ENCODE peak calls at places on chromosome 1, in five cellular contexts. G is CD4-positive, CD25-positive, alpha-beta regulatory T cell; U is esophagus muscularis mucosa; Z is heart left ventricle; A is psoas muscle. I is an unnamed sample. For H3K36me3, the result is how much of the 10 kb centered on the place peaks cover.

GRCh38 chr1:94676686-94677085 is 135.1 kb upstream of the F3 start:
- DNase-seq in G (no peak), U (no peak), Z (no peak), A (no peak), I (no peak)

GRCh38 chr1:153649867-153650235 is 8.7 kb upstream of the SNAPIN start:
- DNase-seq in G (no peak), U (no peak), Z (peak), A (peak), I (no peak)

GRCh38 chr1:82401116-82401515 is 600.4 kb downstream of the ADGRL2 start:
- DNase-seq in G (no peak), U (no peak), Z (no peak), A (no peak), I (no peak)

GRCh38 chr1:236471653-236472052 is 52.1 kb upstream of the LGALS8 start:
- DNase-seq in G (no peak), U (no peak), Z (no peak), A (no peak), I (no peak)

GRCh38 chr1:145720556-145720877 is 1.2 kb downstream of the CD160 start:
- DNase-seq in G (no peak), U (no peak), Z (no peak), A (no peak), I (no peak)

GRCh38 chr1:211309617-211310016 is 17.0 kb upstream of the TRAF5 start:
- DNase-seq in G (no peak), U (no peak), Z (no peak), A (no peak), I (no peak)

GRCh38 chr1:14345925-14346550 is 252.4 kb upstream of the KAZN start:
- DNase-seq in G (no peak), U (no peak), Z (no peak), A (no peak), I (no peak)

GRCh38 chr1:32071758-32072621 is 749 bp upstream of the TMEM39B start:
- DNase-seq in G (no peak), U (no peak), Z (no peak), A (no peak), I (no peak)

GRCh38 chr1:171912509-171913185 is 71.3 kb downstream of the DNM3 start:
- DNase-seq in G (no peak), U (no peak), Z (no peak), A (no peak), I (no peak)

GRCh38 chr1:62492521-62492920 is 55.7 kb downstream of the USP1 start:
- DNase-seq in G (no peak), U (no peak), Z (no peak), A (no peak), I (no peak)

GRCh38 chr1:155971910-155972809 is 6.2 kb downstream of the ARHGEF2 start:
- DNase-seq in G (no peak), U (no peak), Z (no peak), A (no peak), I (no peak)

GRCh38 chr1:20626098-20626427 is 7.2 kb upstream of the PINK1 start:
- DNase-seq in G (no peak), U (no peak), Z (no peak), A (no peak), I (no peak)

GRCh38 chr1:172893146-172893841 is 157.4 kb downstream of the TNFSF18 start:
- DNase-seq in G (no peak), U (no peak), Z (peak), A (no peak), I (no peak)

GRCh38 chr1:58816747-58817221 is 32.9 kb upstream of the JUN start:
- DNase-seq in G (no peak), U (no peak), Z (no peak), A (no peak), I (no peak)

GRCh38 chr1:42168798-42169197 is 4.3 kb upstream of the GUCA2A start:
- DNase-seq in G (no peak), U (no peak), Z (no peak), A (no peak), I (no peak)

GRCh38 chr1:51189421-51190073 is 46.5 kb upstream of the RNF11 start:
- DNase-seq in G (peak), U (no peak), Z (no peak), A (no peak), I (no peak)

GRCh38 chr1:119006406-119007279 is 18.5 kb upstream of the TBX15 start:
- DNase-seq in G (no peak), U (no peak), Z (no peak), A (no peak), I (no peak)

GRCh38 chr1:162315673-162316072 is 61.0 kb downstream of the SPATA46 start:
- DNase-seq in G (no peak), U (no peak), Z (no peak), A (no peak), I (no peak)

GRCh38 chr1:66253330-66253921 is 280.5 kb upstream of the SGIP1 start:
- DNase-seq in G (no peak), U (no peak), Z (no peak), A (no peak), I (no peak)

GRCh38 chr1:3251099-3251809 is 182.3 kb downstream of the PRDM16 start:
- DNase-seq in G (no peak), U (no peak), Z (no peak), A (no peak), I (no peak)

GRCh38 chr1:147851149-147851548 is 51.4 kb upstream of the GJA8 start:
- DNase-seq in G (no peak), U (no peak), Z (no peak), A (no peak), I (no peak)

GRCh38 chr1:181099152-181100014 is 10.9 kb downstream of the IER5 start:
- DNase-seq in G (no peak), U (no peak), Z (no peak), A (no peak), I (no peak)

GRCh38 chr1:207892764-207893163 is 18.2 kb downstream of the CD34 start:
- DNase-seq in G (no peak), U (no peak), Z (no peak), A (no peak), I (no peak)

GRCh38 chr1:233569636-233570035 is 44.3 kb upstream of the KCNK1 start:
- DNase-seq in G (no peak), U (no peak), Z (no peak), A (no peak), I (no peak)

GRCh38 chr1:21853130-21853424 is 41.0 kb downstream of the LDLRAD2 start:
- DNase-seq in G (no peak), U (no peak), Z (no peak), A (no peak), I (no peak)
- H3K36me3 ChIP-seq in G (under half), U (half or more), Z (under half), A (under half), I (half or more)

DNA sequence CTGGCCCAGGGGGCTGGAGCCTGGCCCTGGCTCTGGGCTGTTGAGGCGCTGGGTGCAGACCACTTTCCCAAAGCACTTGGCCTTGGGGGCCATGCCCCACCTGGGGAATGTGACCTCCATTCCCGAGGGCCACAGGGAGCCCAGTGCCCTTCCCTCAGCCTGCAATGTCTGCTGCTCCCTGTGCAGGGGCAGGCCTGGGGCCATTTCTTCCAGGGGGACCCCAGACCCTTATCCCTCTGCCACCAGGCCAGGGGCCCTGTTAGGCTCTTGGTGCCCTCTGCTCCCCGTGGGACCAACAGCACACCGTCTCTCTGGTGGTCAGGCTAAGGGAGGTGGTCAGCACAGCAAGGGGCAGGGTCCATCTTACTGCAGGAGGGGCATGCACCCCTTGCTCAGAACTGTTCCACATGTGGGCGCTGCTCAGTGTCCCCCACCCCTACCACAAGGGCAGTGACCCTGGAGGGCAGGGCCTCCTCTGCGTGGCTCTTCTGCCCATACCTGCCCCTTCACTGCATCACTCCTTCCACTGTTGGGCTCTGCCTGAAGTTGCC is 1.1 kb upstream of the TMEM52 start:
- DNase-seq in G (no peak), U (no peak), Z (peak), A (no peak), I (no peak)
- H3K36me3 ChIP-seq in G (under half), U (under half), Z (under half), A (under half), I (under half)

DNA sequence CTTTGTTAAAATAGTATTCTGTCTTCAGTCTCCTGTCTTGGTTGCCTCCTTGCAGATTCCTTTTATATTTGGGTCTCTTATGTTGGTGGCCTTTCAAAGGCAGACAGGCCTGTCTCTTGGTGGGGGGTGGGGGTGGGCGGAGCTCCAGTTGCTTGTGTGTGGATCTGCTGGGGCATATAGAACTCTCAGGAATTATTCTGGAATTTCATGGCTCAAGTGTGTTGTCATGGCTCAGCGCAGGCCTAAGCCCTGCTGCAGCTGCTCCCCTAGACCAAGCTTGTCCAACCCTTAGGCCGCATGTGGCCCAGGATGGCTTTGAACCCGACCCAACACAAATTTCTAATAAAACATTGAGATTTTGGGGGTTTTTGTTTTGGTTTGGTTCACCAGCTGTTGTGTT is 8.0 kb downstream of the C1orf35 start:
- DNase-seq in G (no peak), U (no peak), Z (no peak), A (no peak), I (no peak)
- H3K36me3 ChIP-seq in G (half or more), U (half or more), Z (under half), A (under half), I (under half)

GRCh38 chr1:91557039-91557690 is 56.5 kb downstream of the CDC7 start:
- DNase-seq in G (no peak), U (peak), Z (no peak), A (no peak), I (no peak)

GRCh38 chr1:91553196-91553595 is 52.5 kb downstream of the CDC7 start:
- DNase-seq in G (no peak), U (peak), Z (no peak), A (peak), I (peak)

GRCh38 chr1:91556556-91556955 is 55.9 kb downstream of the CDC7 start:
- DNase-seq in G (no peak), U (peak), Z (no peak), A (no peak), I (no peak)

GRCh38 chr1:91555821-91556531 is 55.3 kb downstream of the CDC7 start:
- DNase-seq in G (peak), U (peak), Z (no peak), A (no peak), I (no peak)

DNA sequence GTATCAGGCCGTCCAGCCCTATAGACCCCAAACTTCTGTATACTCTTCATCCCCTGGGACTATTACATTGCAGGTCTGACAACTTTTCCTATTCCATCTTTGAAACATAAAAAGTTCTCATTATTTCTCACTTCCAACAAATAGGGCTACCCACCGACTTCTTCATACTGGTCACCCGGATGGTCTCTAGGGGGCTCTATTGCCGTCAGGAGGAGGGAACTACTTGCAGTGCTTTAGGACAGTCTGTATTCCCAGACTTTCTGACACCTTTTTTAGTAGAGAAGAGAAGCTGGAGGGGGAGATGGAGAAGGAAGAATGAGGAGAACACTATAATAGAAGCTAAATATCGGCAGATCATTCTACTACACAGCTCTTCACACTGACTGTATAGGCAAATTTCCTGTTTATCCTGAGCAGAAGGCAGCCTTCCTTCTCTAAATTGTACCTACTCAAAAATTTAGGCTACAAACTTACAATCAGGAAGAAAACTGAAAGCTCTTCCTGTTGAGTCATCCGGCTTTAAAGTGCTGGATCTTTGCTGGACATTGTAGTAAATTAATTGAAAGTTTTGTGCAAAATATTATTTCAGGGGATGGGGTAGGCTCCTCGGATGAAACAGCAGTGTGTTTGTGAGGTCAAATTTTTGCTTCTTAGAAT is 54.6 kb downstream of the CDC7 start:
- DNase-seq in G (no peak), U (no peak), Z (no peak), A (no peak), I (no peak)
- H3K36me3 ChIP-seq in G (under half), U (under half), Z (under half), A (under half), I (under half)

DNA sequence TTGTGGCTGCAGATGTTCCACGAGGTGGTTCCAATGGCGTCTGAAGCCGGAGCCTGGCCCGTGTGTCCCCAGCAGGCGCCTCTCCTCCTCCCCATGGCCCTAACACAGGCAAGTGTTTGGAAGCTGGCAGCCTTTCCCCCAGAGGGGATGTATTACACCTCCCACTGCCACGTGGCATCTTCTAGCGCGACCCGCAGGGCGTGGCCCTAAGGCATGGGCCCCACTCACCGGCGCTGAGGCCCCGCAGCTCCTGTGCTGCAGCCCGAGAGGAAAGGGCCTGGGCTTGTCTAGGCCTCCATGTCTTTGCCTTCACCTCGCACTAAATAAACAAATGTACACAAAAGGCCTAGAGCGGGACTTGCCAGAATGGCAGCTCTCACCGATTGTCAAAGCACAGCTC is 37.9 kb downstream of the SLC66A1 start:
- DNase-seq in G (no peak), U (no peak), Z (no peak), A (no peak), I (no peak)
- H3K36me3 ChIP-seq in G (half or more), U (half or more), Z (under half), A (under half), I (half or more)

DNA sequence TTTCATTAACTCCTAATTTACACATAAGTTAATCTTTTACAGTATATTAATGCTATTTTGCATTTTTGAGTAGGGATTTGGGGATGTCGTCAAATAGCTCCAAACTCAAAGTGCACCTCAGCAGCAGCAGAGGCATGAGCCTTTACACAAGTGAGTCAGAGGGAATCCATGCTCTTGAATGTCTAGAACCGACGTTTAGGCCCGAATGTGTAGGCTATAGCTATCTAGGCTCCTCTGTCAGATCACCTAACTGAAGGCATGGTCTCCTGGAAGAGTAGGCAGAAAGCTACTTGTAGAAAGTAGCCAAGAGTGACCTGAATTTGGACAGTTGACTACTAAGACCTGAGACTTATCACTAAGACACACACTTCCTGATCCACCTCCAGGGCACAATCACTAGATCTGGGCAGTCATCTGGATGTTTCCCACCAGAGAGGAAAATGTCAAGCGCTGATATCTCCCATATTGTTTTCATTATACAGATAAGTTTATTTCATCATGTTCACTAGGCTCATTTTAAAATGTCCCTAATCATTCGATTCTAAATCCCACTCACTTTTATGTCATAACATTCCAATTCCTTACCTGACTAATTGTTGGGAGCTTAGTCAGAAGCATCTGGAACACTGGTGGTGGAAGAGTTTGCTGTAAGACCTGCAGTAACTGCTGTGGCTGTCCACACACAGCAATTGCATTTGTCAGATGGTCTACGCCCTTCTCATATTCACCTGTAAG is 15.3 kb downstream of the TOMM20 start:
- DNase-seq in G (no peak), U (no peak), Z (no peak), A (no peak), I (no peak)
- H3K36me3 ChIP-seq in G (half or more), U (half or more), Z (under half), A (under half), I (half or more)

GRCh38 chr1:6074192-6074901 is 28.7 kb downstream of the KCNAB2 start:
- DNase-seq in G (no peak), U (no peak), Z (no peak), A (no peak), I (no peak)
- H3K36me3 ChIP-seq in G (half or more), U (under half), Z (under half), A (under half), I (under half)

GRCh38 chr1:223810586-223810985 is 35.2 kb downstream of the TP53BP2 start:
- DNase-seq in G (no peak), U (no peak), Z (no peak), A (no peak), I (no peak)

GRCh38 chr1:223815020-223815853 is 30.5 kb downstream of the TP53BP2 start:
- DNase-seq in G (no peak), U (no peak), Z (no peak), A (no peak), I (no peak)

GRCh38 chr1:223815865-223816264 is 29.9 kb downstream of the TP53BP2 start:
- DNase-seq in G (no peak), U (no peak), Z (no peak), A (no peak), I (no peak)

GRCh38 chr1:223813645-223814044 is 32.1 kb downstream of the TP53BP2 start:
- DNase-seq in G (no peak), U (no peak), Z (no peak), A (no peak), I (no peak)

DNA sequence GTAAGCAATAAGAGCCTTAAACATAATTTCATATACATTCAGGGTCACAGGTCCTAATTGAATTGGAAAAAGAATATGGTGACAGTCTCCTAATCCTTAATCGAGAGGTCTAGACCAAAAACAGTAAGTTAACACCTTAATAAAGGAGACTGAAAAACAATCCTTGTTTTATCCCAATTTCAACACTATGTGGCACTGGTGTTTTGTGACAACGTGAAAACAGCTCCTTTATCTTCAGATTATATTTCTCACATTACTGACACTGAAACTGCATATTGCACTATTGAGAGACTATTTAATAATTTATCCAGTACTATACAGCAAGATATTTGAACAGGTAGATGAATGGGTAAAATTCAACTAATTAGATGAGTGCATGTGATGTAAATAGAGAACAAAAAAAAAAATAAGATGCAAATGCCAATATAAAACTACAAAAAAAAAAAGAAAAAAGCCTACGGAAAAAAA is 34.1 kb downstream of the TP53BP2 start:
- DNase-seq in G (no peak), U (no peak), Z (no peak), A (no peak), I (no peak)
- H3K36me3 ChIP-seq in G (under half), U (under half), Z (under half), A (under half), I (half or more)

DNA sequence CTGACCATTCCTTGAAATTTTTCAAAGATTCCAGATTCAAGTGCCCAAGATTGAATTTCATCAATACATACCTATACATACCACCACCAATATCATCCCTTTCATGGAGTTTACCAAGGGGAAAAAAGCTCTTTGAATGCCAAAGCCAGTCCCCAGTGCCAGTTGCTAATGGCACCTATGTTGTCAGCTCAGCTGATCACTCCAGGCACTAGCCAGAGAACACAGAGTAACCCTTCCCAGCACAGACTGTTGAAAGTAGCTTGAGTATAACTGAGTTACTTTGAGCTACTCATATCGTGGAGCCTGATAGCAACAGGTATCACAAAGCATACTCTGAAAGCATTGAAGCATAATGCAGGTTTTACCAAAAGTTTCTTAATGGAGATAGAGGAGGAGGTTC is 133.9 kb upstream of the NFIA start:
- DNase-seq in G (no peak), U (no peak), Z (no peak), A (no peak), I (no peak)
- H3K36me3 ChIP-seq in G (under half), U (under half), Z (under half), A (under half), I (under half)

I was measured in ascending aorta.